ENCODE peak calls at places on chromosomes 11 and 22, in four cellular contexts. X is K562, P is HL-60, O is GM12878. J is an unnamed sample.
A peak's percentile ranks its signal among the peaks of the same experiment; 100 is the strongest.

GRCh38 chr11:109306322-109306721 is 115.7 kb upstream of the C11orf87 start:
- DNase-seq in X (no peak), P (no peak), O (no peak), J (no peak)

GRCh38 chr11:48138222-48138621 is 78.4 kb upstream of the OR4B1 start:
- DNase-seq in X (no peak), O (no peak), P (no peak), J (no peak)

GRCh38 chr11:75277211-75277805 is 36.7 kb downstream of the TPBGL start:
- DNase-seq in O (no peak), P (no peak), X (no peak), J (no peak)

GRCh38 chr11:117815262-117815803 is 9.2 kb downstream of the FXYD2 start:
- DNase-seq in O (peak; percentile 94), P (peak; percentile 93), X (no peak), J (peak; percentile 56)

GRCh38 chr22:42887114-42887513 is 30.0 kb upstream of the ARFGAP3 start:
- DNase-seq in X (no peak), O (no peak), P (no peak), J (no peak)

GRCh38 chr11:110251837-110252236 is 44.6 kb downstream of the RDX start:
- DNase-seq in X (no peak), P (no peak), O (no peak), J (no peak)

GRCh38 chr11:102116453-102117205 is 6.4 kb downstream of the YAP1 start:
- DNase-seq in P (no peak), X (no peak), O (no peak), J (no peak)

GRCh38 chr11:116578971-116579687 is 193.7 kb downstream of the BUD13 start:
- DNase-seq in O (no peak), P (no peak), X (no peak), J (no peak)

GRCh38 chr11:6544921-6545850 is 48.1 kb downstream of the DNHD1 start:
- DNase-seq in P (no peak), O (no peak), X (no peak), J (no peak)

GRCh38 chr11:63375434-63375833 is 5.8 kb downstream of the SLC22A9 start:
- DNase-seq in X (no peak), O (no peak), P (no peak), J (no peak)

GRCh38 chr11:22234743-22235142 is 41.9 kb downstream of the ANO5 start:
- DNase-seq in P (no peak), O (no peak), X (no peak), J (no peak)

GRCh38 chr11:69888671-69889076 is 69.5 kb upstream of the FGF3 start:
- DNase-seq in O (no peak), X (peak; percentile 85), P (peak; percentile 46), J (peak; percentile 79)

GRCh38 chr11:135006800-135007199 is 594.8 kb upstream of the B3GAT1 start:
- DNase-seq in X (no peak), O (no peak), P (no peak), J (no peak)

GRCh38 chr11:23494981-23495380 is 634.7 kb upstream of the CCDC179 start:
- DNase-seq in O (no peak), X (no peak), P (no peak), J (no peak)

GRCh38 chr11:13963169-13963948 is 836 bp downstream of the SPON1 start:
- DNase-seq in O (no peak), P (no peak), X (peak; percentile 7), J (peak; percentile 26)

GRCh38 chr11:64799256-64799924 is 3.6 kb downstream of the MAP4K2 start:
- DNase-seq in O (no peak), X (no peak), P (no peak), J (no peak)

GRCh38 chr11:69435161-69435990 is 46.1 kb upstream of the LINC01488 start:
- DNase-seq in X (no peak), P (peak; percentile 60), O (no peak), J (no peak)

GRCh38 chr11:3101921-3102640 is 44.9 kb upstream of the CARS1 start:
- DNase-seq in X (no peak), O (no peak), P (no peak), J (peak; percentile 8)

DNA sequence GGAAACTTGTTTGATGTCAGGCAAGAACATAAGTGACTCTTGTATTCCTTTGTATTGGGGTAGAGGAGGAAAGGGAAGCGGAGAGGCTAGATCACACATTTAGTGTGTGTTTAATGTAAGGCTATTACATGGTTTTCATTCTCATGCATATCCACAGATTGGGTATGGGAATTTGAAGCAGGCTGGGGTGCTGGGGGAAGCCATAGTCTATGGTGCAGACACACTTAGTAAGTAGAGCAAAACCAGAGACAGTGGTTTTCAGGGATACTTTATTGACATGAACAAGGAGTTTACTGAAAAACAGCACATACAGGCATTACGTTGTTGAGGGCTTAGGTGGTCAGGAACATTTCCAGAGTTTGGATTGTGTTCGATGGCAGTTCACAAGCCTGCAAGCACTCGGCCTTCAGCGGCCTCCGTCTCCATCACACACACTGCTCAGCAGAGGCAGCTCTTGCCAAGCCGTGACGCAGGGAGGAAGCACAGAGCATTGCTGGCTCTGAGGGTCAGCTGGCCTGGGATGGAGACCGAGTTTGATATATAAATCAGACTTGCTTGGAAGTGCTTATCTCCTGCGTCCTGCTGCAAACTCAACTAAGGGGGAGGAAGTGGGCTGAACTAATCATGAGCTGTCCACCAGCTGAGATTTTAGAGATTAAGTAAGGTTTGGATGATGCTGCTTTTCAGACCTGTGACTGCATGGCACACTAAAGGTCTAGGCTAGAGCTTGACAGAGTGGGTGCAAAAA is 25.3 kb downstream of the SCN3B start:
- DNase-seq in O (no peak), X (no peak), P (no peak), J (no peak)
- TF ChIP-seq SPI1 in O (no peak), X (no peak), P (no peak), J (no peak)

GRCh38 chr22:50018608-50019291 is 6.2 kb upstream of the IL17REL start:
- DNase-seq in O (no peak), P (no peak), X (no peak), J (no peak)
- TF ChIP-seq SPI1 in O (no peak), P (no peak), X (no peak), J (no peak)

GRCh38 chr22:46074771-46075551 is 75.4 kb upstream of the PPARA start:
- DNase-seq in P (no peak), O (no peak), X (no peak), J (no peak)
- TF ChIP-seq SPI1 in P (no peak), O (no peak), X (no peak), J (no peak)

GRCh38 chr22:38870312-38870741 is 1.7 kb downstream of the CBX6 start:
- DNase-seq in O (peak; percentile 45), P (peak; percentile 85), X (peak; percentile 69), J (peak; percentile 50)

GRCh38 chr22:38872172-38872830 is at the start of gene CBX6:
- DNase-seq in X (peak; percentile 95), P (peak; percentile 87), O (peak; percentile 37), J (peak; percentile 94)

GRCh38 chr22:38870791-38871359 is 1.1 kb downstream of the CBX6 start:
- DNase-seq in X (no peak), P (no peak), O (no peak), J (no peak)

GRCh38 chr22:38872831-38873248 is 824 bp upstream of the CBX6 start:
- DNase-seq in X (peak; percentile 64), P (peak; percentile 26), O (no peak), J (no peak)

GRCh38 chr22:38871360-38872171 is 450 bp downstream of the CBX6 start:
- DNase-seq in O (no peak), X (no peak), P (no peak), J (no peak)
- TF ChIP-seq SPI1 in O (no peak), X (no peak), P (no peak), J (no peak)

GRCh38 chr11:126390418-126390817 is 34.9 kb downstream of the ST3GAL4 start:
- DNase-seq in X (no peak), O (no peak), P (no peak), J (no peak)

GRCh38 chr11:126392638-126393023 is 37.1 kb downstream of the ST3GAL4 start:
- DNase-seq in X (no peak), O (no peak), P (peak; percentile 90), J (no peak)

GRCh38 chr11:126393143-126393542 is 37.7 kb downstream of the ST3GAL4 start:
- DNase-seq in X (no peak), P (no peak), O (no peak), J (no peak)

GRCh38 chr11:126391286-126391954 is 35.9 kb downstream of the ST3GAL4 start:
- DNase-seq in P (peak; percentile 55), X (no peak), O (no peak), J (no peak)

DNA sequence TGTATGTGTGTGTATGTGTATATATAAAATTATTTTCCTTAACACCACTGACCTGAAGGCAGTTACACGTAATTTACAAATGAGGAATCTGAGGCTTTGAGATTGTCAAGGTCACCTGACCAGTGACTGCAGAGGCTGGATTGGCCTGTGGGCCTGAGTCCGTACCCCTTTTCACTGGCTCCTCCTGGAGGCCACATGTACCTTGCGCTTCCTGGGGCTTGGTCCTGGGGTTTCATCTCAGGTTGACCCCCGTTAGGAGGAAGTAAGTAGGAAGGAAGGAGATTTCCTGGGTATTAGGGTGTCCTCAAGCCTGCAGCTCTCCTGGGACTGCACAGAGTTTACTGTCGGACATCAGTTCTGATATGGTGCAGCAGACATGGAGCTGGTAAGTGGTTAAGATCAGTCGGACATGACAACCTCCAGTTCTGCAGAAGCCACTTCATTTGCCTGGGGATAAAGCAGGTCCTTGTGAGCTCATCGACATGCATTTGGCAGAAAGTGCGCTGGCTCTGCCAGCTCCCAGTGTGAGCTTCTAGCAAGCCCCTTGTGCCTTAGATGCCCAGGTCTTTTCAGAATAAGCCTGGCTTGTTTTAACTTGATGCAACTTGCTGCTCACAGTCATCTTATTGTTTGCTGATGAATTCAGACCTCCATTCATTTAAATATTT is 36.6 kb downstream of the ST3GAL4 start:
- DNase-seq in O (peak; percentile 35), X (peak; percentile 52), P (peak; percentile 83), J (no peak)
- TF ChIP-seq SPI1 in O (no peak), X (no peak), P (no peak), J (no peak)

DNA sequence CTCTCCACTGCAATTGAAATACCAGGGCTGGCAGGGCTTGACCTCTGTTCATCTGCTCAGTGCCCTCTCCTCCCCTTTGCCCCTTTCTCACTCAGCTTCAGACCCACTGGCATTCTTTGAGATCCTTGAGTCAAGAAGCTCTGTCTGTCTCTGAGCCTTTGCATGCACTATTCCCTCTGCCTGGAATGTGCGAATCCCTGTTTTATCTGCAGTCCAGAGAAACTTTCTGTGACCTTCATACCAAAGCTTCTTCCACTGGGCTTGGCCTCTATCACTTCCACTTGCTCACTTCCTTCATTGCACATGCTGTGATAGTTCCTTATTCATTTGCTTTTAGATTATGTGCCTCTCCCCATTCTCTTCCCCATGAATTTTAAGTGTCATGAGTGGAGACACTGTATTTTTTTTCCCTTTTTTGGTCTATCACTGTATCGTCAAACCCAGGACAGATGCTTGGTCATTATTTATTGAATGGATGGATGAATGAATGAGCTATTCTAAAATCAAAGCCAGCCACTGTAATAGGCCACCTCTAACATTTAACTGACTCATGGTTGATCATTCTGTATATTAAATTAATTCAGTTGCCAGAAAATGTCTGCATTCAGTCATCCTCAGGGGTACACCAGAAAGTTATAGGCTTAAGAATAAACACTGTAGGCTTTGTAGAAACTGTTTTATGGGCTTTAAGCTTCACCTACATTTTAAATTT is 88.7 kb upstream of the TIMP3 start:
- DNase-seq in P (peak; percentile 12), O (no peak), X (no peak), J (no peak)
- TF ChIP-seq SPI1 in P (peak; percentile 40), O (no peak), X (no peak), J (no peak)

GRCh38 chr11:27451528-27451927 is 21.1 kb downstream of the LGR4 start:
- DNase-seq in O (no peak), P (no peak), X (no peak), J (no peak)

GRCh38 chr11:27445625-27446024 is 27.0 kb downstream of the LGR4 start:
- DNase-seq in P (no peak), X (no peak), O (no peak), J (no peak)

GRCh38 chr11:27443746-27444465 is 28.7 kb downstream of the LGR4 start:
- DNase-seq in O (no peak), P (no peak), X (no peak), J (no peak)

GRCh38 chr11:27444801-27445215 is 27.8 kb downstream of the LGR4 start:
- DNase-seq in X (peak; percentile 25), P (no peak), O (no peak), J (no peak)

GRCh38 chr11:27447288-27447914 is 25.2 kb downstream of the LGR4 start:
- DNase-seq in O (no peak), X (no peak), P (no peak), J (no peak)
- TF ChIP-seq SPI1 in O (no peak), X (no peak), P (no peak), J (no peak)

J was measured in GM12891.